ENCODE peak calls at places on chromosomes 11 and 22, in six cellular contexts. Z is hepatocyte, R is HCT116, G is adrenal gland, A is body of pancreas, K is PC-3. U is an unnamed sample.

GRCh38 chr11:77375114-77375513 is 73.6 kb upstream of the GDPD4 start:
- DNase-seq in K (peak), G (no peak), R (no peak), A (no peak), Z (no peak), U (peak)

GRCh38 chr11:61297741-61298140 is 2.6 kb upstream of the VWCE start:
- DNase-seq in A (peak), Z (no peak), K (peak), G (peak), R (no peak), U (peak)

GRCh38 chr11:27213232-27213660 is 149.8 kb downstream of the CCDC34 start:
- DNase-seq in K (peak), G (no peak), A (peak), Z (peak), R (no peak), U (peak)

GRCh38 chr11:122122179-122122578 is 6.2 kb upstream of the BLID start:
- DNase-seq in K (peak), A (no peak), R (no peak), G (no peak), Z (no peak), U (no peak)

GRCh38 chr22:43478621-43479285 is 66.9 kb downstream of the MPPED1 start:
- DNase-seq in R (no peak), A (no peak), Z (no peak), K (no peak), G (no peak), U (no peak)

GRCh38 chr11:69972351-69972802 is 105.7 kb upstream of the ANO1 start:
- DNase-seq in A (no peak), Z (peak), K (no peak), G (no peak), R (no peak), U (no peak)

GRCh38 chr11:59273008-59273841 is 60.5 kb upstream of the MPEG1 start:
- DNase-seq in K (peak), Z (no peak), R (no peak), A (peak), G (no peak), U (no peak)

GRCh38 chr22:26479792-26480610 is 3.6 kb downstream of the HPS4 start:
- DNase-seq in A (no peak), G (no peak), K (peak), R (no peak), Z (no peak), U (no peak)

GRCh38 chr22:49214976-49215375 is 612.7 kb downstream of the BRD1 start:
- DNase-seq in R (no peak), A (no peak), G (no peak), K (no peak), Z (no peak), U (no peak)

GRCh38 chr11:46120711-46121327 is 435 bp downstream of the PHF21A start:
- DNase-seq in R (no peak), G (peak), A (peak), Z (peak), K (no peak), U (peak)

GRCh38 chr22:49488943-49489342 is 338.7 kb downstream of the BRD1 start:
- DNase-seq in A (no peak), K (no peak), Z (no peak), R (no peak), G (no peak), U (no peak)

GRCh38 chr22:28373841-28374240 is 305.8 kb downstream of the TTC28 start:
- DNase-seq in K (no peak), A (no peak), Z (no peak), R (no peak), G (no peak), U (peak)

GRCh38 chr11:95065336-95065735 is 1.4 kb upstream of the SRSF8 start:
- DNase-seq in R (no peak), Z (no peak), K (no peak), A (no peak), G (no peak), U (no peak)

GRCh38 chr22:49975543-49976389 is 15.2 kb downstream of the PIM3 start:
- DNase-seq in G (no peak), Z (no peak), R (no peak), A (no peak), K (no peak), U (no peak)

GRCh38 chr11:128936546-128937275 is 6.0 kb downstream of the TP53AIP1 start:
- DNase-seq in Z (peak), R (no peak), G (peak), A (no peak), K (no peak), U (no peak)

GRCh38 chr11:17602105-17603001 is 55.3 kb downstream of the OTOG start:
- DNase-seq in K (no peak), A (no peak), Z (no peak), G (no peak), R (no peak), U (no peak)

GRCh38 chr22:42326786-42327185 is 56.3 kb upstream of the TCF20 start:
- DNase-seq in Z (no peak), K (no peak), R (no peak), G (no peak), A (no peak), U (no peak)

GRCh38 chr11:2940166-2940929 is 11.1 kb upstream of the PHLDA2 start:
- DNase-seq in Z (no peak), R (peak), G (peak), A (no peak), K (peak), U (peak)

GRCh38 chr22:28013611-28014010 is 94.6 kb upstream of the PITPNB start:
- DNase-seq in K (no peak), R (no peak), A (no peak), Z (no peak), G (no peak), U (no peak)

GRCh38 chr11:86040919-86041318 is 28.0 kb downstream of the PICALM start:
- DNase-seq in G (no peak), A (no peak), R (no peak), K (no peak), Z (no peak), U (no peak)

GRCh38 chr11:97722065-97722464 is 1298.7 kb upstream of the CNTN5 start:
- DNase-seq in R (no peak), Z (peak), K (peak), G (no peak), A (no peak), U (peak)

GRCh38 chr22:47055921-47056320 is 293.5 kb downstream of the TBC1D22A start:
- DNase-seq in A (no peak), R (no peak), G (no peak), K (no peak), Z (no peak), U (no peak)

GRCh38 chr22:46758867-46759290 is 3.6 kb upstream of the TBC1D22A start:
- DNase-seq in K (peak), A (peak), G (peak), R (peak), Z (peak), U (peak)

GRCh38 chr11:63845305-63845704 is 6.4 kb downstream of the MARK2 start:
- DNase-seq in K (peak), G (peak), A (peak), Z (peak), R (no peak), U (peak)

GRCh38 chr11:88280673-88281316 is 56.7 kb downstream of the CTSC start:
- DNase-seq in G (peak), R (no peak), A (peak), K (no peak), Z (no peak), U (peak)

GRCh38 chr11:106920899-106921504 is 97.3 kb downstream of the GUCY1A2 start:
- DNase-seq in G (no peak), R (no peak), K (no peak), A (no peak), Z (no peak), U (peak)

GRCh38 chr11:106914409-106914808 is 103.9 kb downstream of the GUCY1A2 start:
- DNase-seq in K (no peak), G (no peak), Z (no peak), A (no peak), R (no peak), U (no peak)

GRCh38 chr11:106917973-106918372 is 100.3 kb downstream of the GUCY1A2 start:
- DNase-seq in Z (no peak), R (peak), K (peak), G (no peak), A (no peak), U (peak)
- TF ChIP-seq CTCF in Z (peak), R (peak), K (peak), G (peak), A (no peak), U (peak)

DNA sequence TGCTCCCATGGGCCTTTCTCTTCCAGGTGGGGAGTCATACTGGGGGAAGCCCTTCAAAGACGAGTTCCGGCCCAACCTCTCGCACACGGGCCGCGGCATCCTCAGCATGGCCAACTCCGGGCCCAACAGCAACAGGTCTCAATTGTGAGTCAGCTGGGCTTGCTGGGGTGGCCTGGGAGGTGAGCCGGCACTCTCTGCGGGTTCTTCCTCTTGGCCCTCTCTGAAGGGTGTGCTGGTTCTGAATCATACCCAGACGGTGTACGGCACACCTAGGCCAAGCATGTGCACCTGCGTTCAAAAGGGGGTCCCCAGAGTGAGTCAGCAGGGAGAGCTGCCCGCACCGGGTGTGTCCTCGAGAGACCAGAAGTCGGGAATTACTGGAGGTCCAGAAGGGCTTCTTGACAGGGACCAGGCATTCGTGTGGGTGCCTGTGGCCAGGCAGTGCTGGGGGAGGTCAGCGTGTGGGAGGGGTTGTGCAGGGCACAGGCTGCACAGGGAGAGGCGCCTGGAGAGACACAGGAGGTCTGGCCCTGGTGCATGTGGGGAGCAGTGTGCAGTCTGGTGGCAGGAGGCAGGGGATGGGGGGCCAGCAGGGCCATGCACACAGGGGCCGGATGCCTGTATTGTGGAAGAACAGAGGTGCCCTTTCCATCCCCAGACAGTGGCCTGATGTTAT is 23.0 kb downstream of the PPIL2 start:
- DNase-seq in G (no peak), K (no peak), Z (no peak), A (no peak), R (no peak), U (no peak)
- H3K4me3 ChIP-seq in G (no peak), K (no peak), Z (no peak), A (no peak), R (no peak), U (no peak)

DNA sequence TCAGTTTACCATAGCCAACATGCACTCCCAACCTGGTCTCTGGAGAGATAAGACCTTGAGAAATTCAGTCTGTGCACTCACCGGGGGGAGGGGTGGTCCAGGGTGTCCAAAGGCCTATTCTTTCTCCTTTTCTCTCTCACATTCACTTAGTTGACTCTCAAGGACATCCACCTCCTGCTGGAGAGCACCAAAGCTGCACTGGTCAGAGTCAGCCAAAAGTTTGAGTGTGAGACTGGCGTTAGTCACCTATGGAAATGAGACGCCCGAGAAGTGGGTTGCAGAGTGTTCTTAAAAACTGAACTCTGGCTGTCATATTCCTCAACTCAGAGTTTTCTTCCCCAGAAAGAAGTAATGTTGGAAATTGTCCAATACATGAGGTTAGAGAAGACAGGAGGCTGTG is 5.0 kb upstream of the UBQLNL start:
- DNase-seq in K (peak), G (no peak), R (no peak), Z (no peak), A (no peak), U (no peak)
- TF ChIP-seq CTCF in K (no peak), G (no peak), R (peak), Z (no peak), A (no peak), U (no peak)

DNA sequence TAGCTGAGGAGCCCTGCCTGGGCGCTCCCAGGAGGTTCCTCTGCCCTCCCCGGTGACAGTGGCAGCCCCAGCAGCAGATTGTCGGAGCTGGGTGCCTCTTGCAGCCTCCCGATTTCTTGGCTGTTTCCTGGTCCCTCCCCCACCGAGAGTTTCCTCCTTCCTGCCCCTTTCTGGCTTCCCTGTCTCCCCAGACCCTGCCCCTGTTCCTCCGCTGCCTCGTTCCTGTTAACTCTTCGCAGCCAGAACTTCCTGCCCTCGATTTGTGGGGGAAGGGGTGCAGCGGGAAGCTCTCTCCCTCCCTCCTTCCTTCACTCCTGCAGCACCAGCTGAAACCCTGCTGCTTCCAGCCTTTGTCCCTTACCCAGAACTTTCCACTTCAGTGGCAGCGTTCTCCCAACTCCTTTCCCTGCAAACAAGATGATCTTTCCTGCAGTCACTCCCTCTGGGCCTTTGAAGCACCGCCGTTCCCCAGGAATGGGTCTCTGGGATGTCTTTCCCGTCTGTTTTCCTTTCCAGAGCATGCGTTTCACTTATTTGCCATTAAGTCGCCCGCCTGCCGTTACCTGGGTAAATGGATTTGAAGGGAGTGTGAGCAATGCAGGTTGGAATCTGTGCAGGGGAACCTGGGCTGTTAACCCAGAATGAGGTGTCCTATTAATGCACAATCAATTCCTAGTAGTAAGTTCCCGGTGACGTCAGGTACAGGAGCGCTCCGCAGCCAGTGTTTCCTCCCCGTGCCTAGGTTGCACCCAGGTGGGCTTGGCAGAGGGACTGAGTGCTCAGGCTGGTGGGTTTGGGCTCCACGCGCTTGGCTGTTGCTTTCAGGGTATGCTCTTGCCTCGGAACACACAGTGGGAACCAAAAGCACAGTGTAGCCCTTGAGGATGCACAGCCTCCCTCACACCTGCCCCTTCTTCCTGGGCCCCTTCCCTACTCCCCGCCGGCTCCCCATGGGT is 4.3 kb downstream of the GRK2 start:
- DNase-seq in A (peak), G (peak), Z (no peak), K (no peak), R (no peak), U (no peak)
- H3K4me3 ChIP-seq in A (no peak), G (no peak), Z (no peak), K (no peak), R (no peak), U (peak)

GRCh38 chr11:119793335-119793984 is 64.5 kb upstream of the NECTIN1 start:
- DNase-seq in K (no peak), Z (no peak), A (no peak), R (no peak), G (no peak), U (peak)
- TF ChIP-seq CTCF in K (no peak), Z (no peak), A (no peak), R (no peak), G (no peak), U (no peak)

GRCh38 chr11:75722669-75723042 is 5.0 kb downstream of the MOGAT2 start:
- DNase-seq in Z (no peak), G (no peak), R (no peak), A (no peak), K (no peak), U (no peak)

GRCh38 chr11:75719639-75720239 is 2.1 kb downstream of the MOGAT2 start:
- DNase-seq in K (no peak), Z (no peak), A (no peak), R (no peak), G (no peak), U (no peak)

GRCh38 chr11:75721852-75722668 is 4.4 kb downstream of the MOGAT2 start:
- DNase-seq in Z (peak), R (no peak), G (peak), K (no peak), A (no peak), U (peak)

GRCh38 chr11:75719089-75719638 is 1.5 kb downstream of the MOGAT2 start:
- DNase-seq in G (no peak), Z (peak), K (no peak), R (no peak), A (no peak), U (no peak)

GRCh38 chr11:75720639-75721038 is 3.0 kb downstream of the MOGAT2 start:
- DNase-seq in K (no peak), G (no peak), Z (no peak), A (no peak), R (no peak), U (no peak)
- H3K4me3 ChIP-seq in K (no peak), G (no peak), Z (no peak), A (no peak), R (no peak), U (no peak)

DNA sequence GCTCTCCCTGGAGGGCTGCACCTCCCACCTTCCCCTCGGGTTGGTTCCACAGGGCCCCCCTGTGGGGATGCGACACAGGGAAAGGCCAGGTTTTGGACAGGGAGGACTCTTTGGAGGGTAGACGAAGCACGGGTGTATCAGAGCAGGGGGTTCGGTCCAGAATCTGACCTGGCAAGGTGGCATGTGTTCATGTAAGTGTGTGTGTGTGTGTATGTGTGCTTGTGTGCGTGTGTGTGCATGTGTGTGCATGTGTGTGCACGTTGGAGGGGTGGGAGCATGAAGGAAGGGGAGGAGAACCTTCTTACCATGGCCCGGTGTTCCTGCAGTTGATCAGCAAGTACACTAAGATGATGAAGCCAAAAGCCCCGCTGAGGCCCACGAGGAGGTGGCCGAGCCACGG is 14.7 kb downstream of the IL2RB start:
- DNase-seq in Z (no peak), K (no peak), G (no peak), R (no peak), A (no peak), U (no peak)
- TF ChIP-seq CTCF in Z (no peak), K (no peak), G (no peak), R (no peak), A (no peak), U (no peak)

GRCh38 chr11:7606496-7606895 is 66.8 kb downstream of the CYB5R2 start:
- DNase-seq in G (no peak), R (no peak), Z (no peak), K (no peak), A (no peak), U (no peak)
- H3K4me3 ChIP-seq in G (no peak), R (no peak), Z (peak), K (no peak), A (no peak), U (no peak)

DNA sequence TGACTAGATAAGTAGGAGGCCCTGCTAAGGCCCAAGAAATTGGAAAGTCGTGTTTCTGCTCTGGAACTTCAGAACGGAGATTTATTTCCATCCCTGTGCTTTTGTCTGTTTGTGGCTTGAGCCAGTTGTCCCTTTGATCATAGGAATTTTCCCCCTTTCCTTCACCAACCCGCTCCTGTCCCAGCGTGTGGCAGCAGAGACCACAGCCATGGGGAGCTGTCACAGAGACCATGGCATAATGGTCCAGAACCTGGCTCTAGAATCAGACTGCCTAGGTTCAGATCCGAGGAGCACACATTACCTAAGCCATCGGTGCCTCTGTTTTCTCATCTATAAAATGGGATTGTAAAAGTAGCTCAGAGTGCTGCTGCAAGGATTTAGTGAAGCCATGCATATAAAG is 128.1 kb downstream of the GALNT18 start:
- DNase-seq in K (no peak), A (no peak), G (no peak), Z (no peak), R (no peak), U (no peak)
- TF ChIP-seq CTCF in K (no peak), A (no peak), G (no peak), Z (no peak), R (no peak), U (no peak)

GRCh38 chr11:57459112-57460016 is 964 bp upstream of the RTN4RL2 start:
- DNase-seq in Z (peak), K (peak), R (no peak), G (no peak), A (no peak), U (no peak)

GRCh38 chr11:57458060-57458409 is 2.3 kb upstream of the RTN4RL2 start:
- DNase-seq in A (no peak), K (peak), Z (no peak), R (no peak), G (no peak), U (no peak)

GRCh38 chr11:57456960-57457642 is 3.2 kb upstream of the RTN4RL2 start:
- DNase-seq in A (peak), G (peak), Z (peak), R (peak), K (peak), U (peak)

GRCh38 chr11:57457643-57458023 is 2.7 kb upstream of the RTN4RL2 start:
- DNase-seq in A (no peak), Z (no peak), K (no peak), R (no peak), G (no peak), U (no peak)

GRCh38 chr11:57458410-57459111 is 1.8 kb upstream of the RTN4RL2 start:
- DNase-seq in K (peak), R (no peak), A (peak), G (no peak), Z (peak), U (no peak)
- H3K4me3 ChIP-seq in K (peak), R (peak), A (no peak), G (no peak), Z (peak), U (peak)

U was measured in choroid plexus epithelial cell.